ENCODE peak calls at places on chromosomes 6 and 20, in six cellular contexts. L is IMR-90, I is H9, Q is H1, J is neuronal stem cell, F is trophoblast cell. A is an unnamed sample.

GRCh38 chr6:108464506-108465084 is 96.1 kb upstream of the FOXO3 start:
- DNase-seq in I (no peak), F (no peak), J (no peak), L (no peak), Q (no peak), A (no peak)

GRCh38 chr6:119132211-119133004 is 53.9 kb upstream of the FAM184A start:
- DNase-seq in I (no peak), L (no peak), Q (no peak), F (no peak), J (no peak), A (no peak)

GRCh38 chr6:53059648-53060589 is 5.3 kb upstream of the FBXO9 start:
- DNase-seq in F (no peak), Q (no peak), I (no peak), L (no peak), J (no peak), A (no peak)

GRCh38 chr6:110217255-110217654 is 37.0 kb downstream of the CDC40 start:
- DNase-seq in I (no peak), F (no peak), J (no peak), Q (no peak), L (peak; percentile 43), A (peak; percentile 7)

GRCh38 chr6:64904616-64905015 is 802.4 kb downstream of the EYS start:
- DNase-seq in J (no peak), F (no peak), I (no peak), L (no peak), Q (no peak), A (no peak)

GRCh38 chr20:61044499-61044898 is 207.6 kb upstream of the CDH4 start:
- DNase-seq in I (peak; percentile 43), F (no peak), J (no peak), L (no peak), Q (no peak), A (no peak)

GRCh38 chr6:13859871-13860555 is 45.7 kb upstream of the MCUR1 start:
- DNase-seq in Q (no peak), L (no peak), J (no peak), I (peak; percentile 64), F (no peak), A (no peak)

GRCh38 chr6:5778317-5778857 is 228.3 kb downstream of the NRN1 start:
- DNase-seq in L (no peak), J (no peak), F (no peak), Q (no peak), I (no peak), A (no peak)

GRCh38 chr6:134289204-134289575 is 28.7 kb downstream of the SGK1 start:
- DNase-seq in Q (no peak), I (no peak), J (no peak), F (no peak), L (peak; percentile 54), A (no peak)

GRCh38 chr20:1171461-1172093 is 13.2 kb downstream of the TMEM74B start:
- DNase-seq in L (peak; percentile 27), J (peak; percentile 64), Q (peak; percentile 84), I (peak; percentile 77), F (peak; percentile 60), A (peak; percentile 33)

GRCh38 chr6:25706314-25707014 is 48.1 kb upstream of the SLC17A4 start:
- DNase-seq in F (no peak), L (no peak), Q (no peak), J (no peak), I (no peak), A (peak; percentile 2)

GRCh38 chr6:47483516-47483852 is 5.9 kb downstream of the CD2AP start:
- DNase-seq in J (no peak), F (no peak), L (no peak), I (no peak), Q (no peak), A (peak; percentile 10)

GRCh38 chr6:11650297-11650696 is 112.7 kb downstream of the TMEM170B start:
- DNase-seq in F (peak; percentile 8), I (peak; percentile 83), L (peak; percentile 90), J (peak; percentile 61), Q (peak; percentile 64), A (peak; percentile 67)

GRCh38 chr6:11653028-11653583 is 115.6 kb downstream of the TMEM170B start:
- DNase-seq in J (no peak), L (peak; percentile 97), F (peak; percentile 84), I (no peak), Q (no peak), A (peak; percentile 94)

GRCh38 chr6:11656486-11656885 is 118.9 kb downstream of the TMEM170B start:
- DNase-seq in Q (no peak), I (no peak), J (no peak), L (no peak), F (no peak), A (no peak)

GRCh38 chr6:11650711-11651110 is 113.2 kb downstream of the TMEM170B start:
- DNase-seq in F (no peak), J (no peak), I (no peak), Q (no peak), L (no peak), A (peak; percentile 36)

DNA sequence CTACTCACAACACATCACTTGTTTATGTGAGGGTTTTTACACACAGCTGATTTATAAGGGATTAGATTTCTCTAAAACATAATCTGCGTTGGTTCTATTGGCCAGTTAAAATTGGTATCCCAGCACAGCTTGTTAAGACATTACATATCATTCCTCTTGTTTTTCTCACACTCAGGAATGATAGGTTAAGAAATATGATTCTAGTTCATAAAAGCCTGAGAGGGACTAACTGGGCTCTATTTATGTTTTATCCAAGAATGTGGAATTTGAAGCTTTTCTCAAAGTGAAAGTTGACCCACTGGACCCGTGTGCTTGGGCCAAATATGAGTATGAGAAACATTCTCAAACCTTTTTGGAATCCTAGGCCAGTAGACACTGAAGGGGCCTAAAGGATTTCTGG is 117.3 kb downstream of the TMEM170B start:
- DNase-seq in F (peak; percentile 80), Q (no peak), I (no peak), L (peak; percentile 81), J (no peak), A (peak; percentile 24)
- H3K4ac ChIP-seq in F (no peak overlapping the region), Q (no peak overlapping the region), I (no peak overlapping the region), L (peak overlapping the region; percentile 64), J (no peak overlapping the region), A (no peak overlapping the region)

DNA sequence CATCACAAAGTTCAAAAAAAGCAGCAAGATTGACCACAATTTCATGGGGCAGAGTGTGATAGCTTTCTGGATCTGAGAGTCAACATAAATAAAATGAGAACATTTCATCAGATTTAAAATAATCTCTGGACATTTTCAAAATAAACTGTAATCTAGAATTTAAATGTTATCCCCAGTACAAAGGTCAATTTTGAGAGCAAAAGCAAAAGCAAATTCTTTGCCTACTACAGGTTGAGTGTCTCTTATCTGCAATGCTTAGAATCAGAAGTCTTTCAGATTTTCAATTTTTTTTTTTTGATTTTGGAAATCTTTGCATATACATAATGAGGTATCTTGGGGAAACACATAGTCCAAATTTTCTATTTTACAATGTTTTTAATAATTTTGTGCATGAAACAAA is 67.6 kb upstream of the LYRM2 start:
- DNase-seq in L (no peak), J (no peak), Q (no peak), F (no peak), I (no peak), A (no peak)
- H3K14ac ChIP-seq in L (no peak overlapping the region), J (no peak overlapping the region), Q (no peak overlapping the region), F (no peak overlapping the region), I (no peak overlapping the region), A (no peak overlapping the region)

GRCh38 chr20:42744756-42745465 is 444.8 kb downstream of the PTPRT start:
- DNase-seq in L (no peak), I (no peak), Q (no peak), F (no peak), J (no peak), A (no peak)
- H3K4ac ChIP-seq in L (no peak overlapping the region), I (no peak overlapping the region), Q (no peak overlapping the region), F (no peak overlapping the region), J (no peak overlapping the region), A (no peak overlapping the region)

DNA sequence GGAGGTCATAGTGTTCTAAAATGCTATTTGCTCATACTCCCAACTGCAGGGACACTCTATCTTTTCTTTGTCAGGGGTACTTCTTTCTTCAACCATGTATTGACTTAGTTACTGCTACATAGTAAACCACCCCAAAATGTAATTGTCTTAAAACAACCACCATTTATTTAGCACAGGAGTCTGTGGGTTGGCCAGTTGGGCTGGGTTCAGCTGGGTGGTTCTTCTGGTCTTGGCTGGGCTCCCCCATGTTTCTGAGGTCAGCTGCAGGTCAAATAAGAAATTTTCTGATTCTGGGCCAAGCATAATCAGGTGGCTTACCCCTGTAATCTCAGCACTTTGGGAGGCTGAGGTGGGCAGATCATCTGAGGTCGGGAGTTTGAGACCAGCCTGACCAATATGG is 220.0 kb upstream of the BTBD3 start:
- DNase-seq in I (no peak), F (no peak), L (no peak), J (no peak), Q (no peak), A (no peak)
- H3K14ac ChIP-seq in I (no peak overlapping the region), F (no peak overlapping the region), L (no peak overlapping the region), J (no peak overlapping the region), Q (no peak overlapping the region), A (no peak overlapping the region)

GRCh38 chr20:50191065-50191565 is 485 bp downstream of the CEBPB start:
- DNase-seq in I (no peak), J (no peak), Q (peak; percentile 68), L (no peak), F (no peak), A (no peak)
- H3K4ac ChIP-seq in I (no peak overlapping the region), J (no peak overlapping the region), Q (no peak overlapping the region), L (no peak overlapping the region), F (peak overlapping the region; percentile 24), A (peak overlapping the region; percentile 33)

DNA sequence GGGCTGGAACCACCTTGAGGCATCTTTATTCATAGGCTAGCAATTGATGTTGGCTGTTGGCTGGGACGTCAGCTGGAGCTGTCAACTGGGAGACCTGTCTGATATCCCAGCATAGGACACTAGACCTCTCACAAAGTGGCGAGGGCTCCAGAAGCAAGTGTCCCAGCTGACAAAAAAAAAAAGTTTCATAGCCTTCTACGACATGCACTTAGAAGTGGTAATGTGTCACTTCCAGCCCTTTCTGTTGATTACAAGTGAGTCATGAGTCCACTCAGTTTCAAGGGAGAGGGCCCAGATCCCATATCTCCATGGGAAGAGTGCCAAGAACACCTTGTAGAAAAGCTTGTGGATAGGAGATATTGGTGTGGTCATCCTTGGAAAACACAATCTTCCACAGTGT is 278.1 kb downstream of the ESR1 start:
- DNase-seq in I (no peak), Q (no peak), F (no peak), J (no peak), L (peak; percentile 24), A (peak; percentile 30)
- H3K14ac ChIP-seq in I (no peak overlapping the region), Q (no peak overlapping the region), F (no peak overlapping the region), J (no peak overlapping the region), L (no peak overlapping the region), A (no peak overlapping the region)

A was measured in mesenchymal stem cell.